ENCODE peak calls at places on chromosomes 4 and X, in six cellular contexts. R is Peyer's patch, K is MM.1S, H is lung, O is SJSA1, C is prostate gland. J is an unnamed sample. For H3K36me3 and H3K4me1, the result is how much of the 10 kb centered on the place peaks cover.

GRCh38 chrX:49282647-49283011 is 13.0 kb downstream of the PPP1R3F start:
- DNase-seq in O (no peak), R (peak), H (no peak), C (no peak), K (no peak), J (no peak)

GRCh38 chr4:10028910-10029309 is 7.6 kb upstream of the SLC2A9 start:
- DNase-seq in R (peak), H (no peak), O (no peak), K (no peak), C (no peak), J (no peak)

GRCh38 chrX:916235-916609 is 285.6 kb downstream of the SHOX start:
- DNase-seq in H (peak), R (no peak), C (no peak), O (no peak), K (no peak), J (no peak)

GRCh38 chrX:261167-261857 is 19.9 kb upstream of the PLCXD1 start:
- DNase-seq in O (no peak), K (no peak), C (peak), H (no peak), R (peak), J (no peak)

GRCh38 chr4:188986271-188986689 is 847.0 kb downstream of the TRIML1 start:
- DNase-seq in H (no peak), K (peak), R (no peak), O (no peak), C (no peak), J (no peak)

GRCh38 chr4:74395633-74396032 is 30.7 kb downstream of the EREG start:
- DNase-seq in C (no peak), R (no peak), K (no peak), O (no peak), H (no peak), J (no peak)

GRCh38 chrX:152600853-152601635 is 36.7 kb upstream of the GABRQ start:
- DNase-seq in R (no peak), K (no peak), O (no peak), C (no peak), H (no peak), J (no peak)

GRCh38 chrX:49155243-49155899 is 7.2 kb upstream of the MAGIX start:
- DNase-seq in C (peak), R (peak), K (peak), H (peak), O (peak), J (peak)

GRCh38 chrX:21934414-21934813 is 6.1 kb upstream of the SMS start:
- DNase-seq in H (no peak), R (no peak), K (no peak), O (no peak), C (no peak), J (no peak)

GRCh38 chr4:125021189-125021588 is 293.6 kb upstream of the FAT4 start:
- DNase-seq in K (no peak), C (no peak), R (no peak), O (no peak), H (no peak), J (no peak)
- H3K36me3 ChIP-seq in K (under half), C (under half), R (under half), O (under half), H (under half), J (under half)

DNA sequence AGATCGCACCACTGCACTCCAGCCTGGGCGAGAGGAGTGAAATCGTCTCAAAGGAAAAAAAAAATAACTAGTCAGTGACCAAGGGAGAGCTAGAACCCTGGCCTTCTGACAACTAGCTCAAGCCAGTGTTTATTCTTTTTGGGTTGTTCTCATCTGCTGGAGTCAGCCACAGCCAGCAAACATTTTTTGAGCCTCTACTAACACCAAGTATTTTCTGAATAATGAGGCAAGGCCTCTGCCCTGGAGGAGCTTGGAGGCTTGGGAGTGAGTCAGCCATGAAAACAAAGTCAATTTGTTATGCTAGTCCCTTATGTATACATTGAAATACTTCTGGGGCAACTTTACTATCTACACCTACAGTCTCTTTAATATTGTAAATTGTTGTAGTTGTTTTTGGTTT is 46.5 kb downstream of the TMA16 start:
- DNase-seq in H (no peak), R (no peak), C (no peak), K (no peak), O (peak), J (no peak)
- H3K27ac ChIP-seq in H (no peak), R (no peak), C (no peak), K (no peak), O (no peak), J (no peak)

GRCh38 chr4:143558823-143559756 is 45.6 kb downstream of the SMARCA5 start:
- DNase-seq in C (peak), R (peak), O (no peak), K (peak), H (peak), J (peak)

GRCh38 chr4:143559757-143560147 is 46.2 kb downstream of the SMARCA5 start:
- DNase-seq in C (no peak), O (no peak), R (no peak), H (no peak), K (peak), J (peak)

GRCh38 chr4:143554728-143555597 is 41.5 kb downstream of the SMARCA5 start:
- DNase-seq in C (no peak), O (no peak), R (no peak), K (no peak), H (no peak), J (no peak)

GRCh38 chr4:143555676-143556075 is 42.2 kb downstream of the SMARCA5 start:
- DNase-seq in K (no peak), C (no peak), O (no peak), H (no peak), R (no peak), J (no peak)

DNA sequence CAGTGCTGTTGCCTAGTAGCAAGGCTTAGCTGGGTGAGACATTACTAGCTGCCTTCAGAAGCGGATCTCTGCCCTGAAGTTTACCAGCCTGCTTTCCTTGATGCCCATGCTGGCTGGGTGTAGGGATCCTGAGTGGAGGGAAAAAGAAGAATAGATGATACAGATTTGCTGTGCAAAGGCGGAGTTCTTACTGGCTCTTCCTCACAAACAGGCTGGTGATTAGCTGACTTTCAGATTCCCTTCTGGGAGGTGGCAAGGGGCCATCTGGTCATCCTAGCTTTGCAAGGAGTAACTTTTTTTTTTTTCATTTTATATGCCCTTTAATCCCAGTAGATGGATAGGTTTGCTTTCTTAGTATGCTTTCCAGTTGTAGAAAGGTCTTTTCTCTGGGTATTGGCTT is 44.8 kb downstream of the SMARCA5 start:
- DNase-seq in R (no peak), C (no peak), O (no peak), K (no peak), H (no peak), J (no peak)
- H3K4me1 ChIP-seq in R (under half), C (under half), O (under half), K (under half), H (under half), J (under half)

GRCh38 chrX:101025126-101025525 is 26.8 kb downstream of the TRMT2B start:
- DNase-seq in O (no peak), R (no peak), C (no peak), K (no peak), H (no peak), J (no peak)
- H3K36me3 ChIP-seq in O (under half), R (under half), C (under half), K (under half), H (under half), J (under half)